ENCODE peak calls at places on chromosomes 12 and 14, in six cellular contexts. V is A549, W is B cell, P is ovary, O is GM13976, R is adrenal gland. Q is an unnamed sample.

GRCh38 chr12:52415870-52416750 is 10.0 kb upstream of the KRT82 start:
- DNase-seq in V (no peak), W (no peak), P (no peak), O (no peak), R (peak; percentile 33), Q (no peak)

GRCh38 chr14:96105921-96106441 is 66.8 kb downstream of the C14orf132 start:
- DNase-seq in V (no peak), W (no peak), P (no peak), O (no peak), R (no peak), Q (no peak)

GRCh38 chr14:90797451-90797850 is 18.8 kb downstream of the TTC7B start:
- DNase-seq in V (no peak), W (no peak), P (no peak), O (no peak), R (no peak), Q (no peak)

GRCh38 chr14:64225156-64225757 is 68.9 kb downstream of the ESR2 start:
- DNase-seq in V (no peak), W (no peak), P (no peak), O (no peak), R (peak; percentile 55), Q (no peak)

GRCh38 chr14:64973826-64974225 is 1.7 kb upstream of the RAB15 start:
- DNase-seq in V (no peak), W (peak; percentile 7), P (no peak), O (no peak), R (no peak), Q (no peak)

GRCh38 chr12:62632521-62632920 is 165.9 kb downstream of the MON2 start:
- DNase-seq in V (no peak), W (peak; percentile 55), P (peak; percentile 54), O (peak; percentile 61), R (peak; percentile 54), Q (peak; percentile 35)

GRCh38 chr12:131711551-131712205 is 788 bp downstream of the SFSWAP start:
- DNase-seq in V (no peak), W (no peak), P (no peak), O (no peak), R (no peak), Q (no peak)

GRCh38 chr12:55850893-55851292 is 8.2 kb upstream of the MMP19 start:
- DNase-seq in V (no peak), W (no peak), P (no peak), O (no peak), R (no peak), Q (no peak)

GRCh38 chr12:89477633-89478279 is 46.8 kb downstream of the GALNT4 start:
- DNase-seq in V (no peak), W (no peak), P (no peak), O (no peak), R (no peak), Q (no peak)

GRCh38 chr12:43277630-43278267 is 274.3 kb downstream of the ADAMTS20 start:
- DNase-seq in V (peak; percentile 31), W (no peak), P (no peak), O (no peak), R (no peak), Q (no peak)

GRCh38 chr12:89775336-89776005 is 66.8 kb upstream of the ATP2B1 start:
- DNase-seq in V (peak; percentile 39), W (no peak), P (no peak), O (no peak), R (no peak), Q (no peak)

GRCh38 chr14:77186911-77187648 is 5.5 kb downstream of the TMEM63C start:
- DNase-seq in V (no peak), W (no peak), P (no peak), O (no peak), R (peak; percentile 86), Q (no peak)

GRCh38 chr12:123971770-123972447 is 722 bp downstream of the CCDC92 start:
- DNase-seq in V (peak; percentile 52), W (peak; percentile 45), P (peak; percentile 34), O (no peak), R (peak; percentile 41), Q (peak; percentile 45)

GRCh38 chr12:55666508-55666907 is 29.8 kb downstream of the OR10P1 start:
- DNase-seq in V (no peak), W (no peak), P (no peak), O (no peak), R (no peak), Q (no peak)

GRCh38 chr12:61546296-61546695 is 713.9 kb upstream of the USP15 start:
- DNase-seq in V (no peak), W (no peak), P (no peak), O (no peak), R (no peak), Q (no peak)

GRCh38 chr12:38155526-38156496 is 160.8 kb upstream of the ALG10B start:
- DNase-seq in V (no peak), W (no peak), P (peak; percentile 10), O (peak; percentile 10), R (no peak), Q (no peak)

GRCh38 chr14:32560213-32560857 is 231.2 kb downstream of the AKAP6 start:
- DNase-seq in V (peak; percentile 53), W (no peak), P (peak; percentile 28), O (peak; percentile 45), R (peak; percentile 58), Q (no peak)

GRCh38 chr12:113246478-113247122 is 25.3 kb downstream of the TPCN1 start:
- DNase-seq in V (no peak), W (no peak), P (no peak), O (no peak), R (no peak), Q (no peak)

GRCh38 chr12:19227190-19227879 is 97.8 kb downstream of the PLEKHA5 start:
- DNase-seq in V (no peak), W (no peak), P (no peak), O (no peak), R (no peak), Q (no peak)

GRCh38 chr12:53596920-53597363 is 29.2 kb downstream of the ATF7 start:
- DNase-seq in V (no peak), W (no peak), P (no peak), O (no peak), R (no peak), Q (no peak)

GRCh38 chr12:106985479-106985878 is 1.5 kb downstream of the MTERF2 start:
- DNase-seq in V (no peak), W (no peak), P (no peak), O (no peak), R (no peak), Q (no peak)

GRCh38 chr12:54958048-54958658 is 26.4 kb downstream of the TESPA1 start:
- DNase-seq in V (peak; percentile 22), W (peak; percentile 22), P (peak; percentile 25), O (peak; percentile 43), R (peak; percentile 26), Q (no peak)

DNA sequence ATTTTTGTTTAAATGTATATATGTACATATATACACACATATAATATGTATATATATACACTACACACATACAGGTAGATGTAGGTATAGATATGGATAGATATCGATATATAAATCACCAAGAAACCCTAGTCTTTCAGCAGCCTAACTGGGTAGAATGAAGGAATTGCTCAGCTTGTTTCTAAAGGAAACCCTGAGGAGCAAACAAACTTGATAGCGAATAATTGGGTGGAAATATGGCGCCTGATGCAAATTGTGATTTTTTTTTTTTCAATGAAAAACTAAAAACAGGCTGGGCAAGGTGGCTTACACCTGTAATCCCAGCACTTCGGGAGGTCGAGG is 254 bp upstream of the CCDC177 start:
- DNase-seq in V (no peak), W (no peak), P (no peak), O (no peak), R (no peak), Q (no peak)
- TF ChIP-seq CTCF in V (no peak), W (peak; percentile 73), P (no peak), O (no peak), R (peak; percentile 29), Q (no peak)

DNA sequence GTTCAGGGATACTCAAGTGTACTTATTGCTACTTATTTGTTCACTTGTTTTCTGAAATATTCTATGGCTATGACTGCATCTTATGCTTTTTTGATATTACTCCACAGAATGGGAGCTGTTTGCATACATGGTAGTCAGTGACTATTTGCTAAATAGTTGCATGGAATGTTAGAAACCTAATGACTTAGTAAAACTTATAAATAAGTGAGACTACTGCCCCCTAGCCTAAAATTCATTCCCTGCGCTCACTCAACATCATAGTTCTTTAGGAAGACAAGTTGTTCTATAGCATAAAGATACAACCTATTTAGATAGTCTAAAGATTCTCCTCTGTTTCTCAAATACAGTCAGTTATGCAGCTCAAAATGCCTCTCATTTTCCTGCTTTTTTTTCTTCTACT is 305.5 kb downstream of the CEP128 start:
- DNase-seq in V (no peak), W (no peak), P (no peak), O (no peak), R (no peak), Q (no peak)
- TF ChIP-seq CTCF in V (peak; percentile 15), W (no peak), P (no peak), O (no peak), R (no peak), Q (no peak)

GRCh38 chr12:119869720-119870119 is 7.4 kb downstream of the CIT start:
- DNase-seq in V (peak; percentile 36), W (no peak), P (no peak), O (no peak), R (no peak), Q (no peak)
- TF ChIP-seq CTCF in V (no peak), W (no peak), P (no peak), O (no peak), R (no peak), Q (no peak)

DNA sequence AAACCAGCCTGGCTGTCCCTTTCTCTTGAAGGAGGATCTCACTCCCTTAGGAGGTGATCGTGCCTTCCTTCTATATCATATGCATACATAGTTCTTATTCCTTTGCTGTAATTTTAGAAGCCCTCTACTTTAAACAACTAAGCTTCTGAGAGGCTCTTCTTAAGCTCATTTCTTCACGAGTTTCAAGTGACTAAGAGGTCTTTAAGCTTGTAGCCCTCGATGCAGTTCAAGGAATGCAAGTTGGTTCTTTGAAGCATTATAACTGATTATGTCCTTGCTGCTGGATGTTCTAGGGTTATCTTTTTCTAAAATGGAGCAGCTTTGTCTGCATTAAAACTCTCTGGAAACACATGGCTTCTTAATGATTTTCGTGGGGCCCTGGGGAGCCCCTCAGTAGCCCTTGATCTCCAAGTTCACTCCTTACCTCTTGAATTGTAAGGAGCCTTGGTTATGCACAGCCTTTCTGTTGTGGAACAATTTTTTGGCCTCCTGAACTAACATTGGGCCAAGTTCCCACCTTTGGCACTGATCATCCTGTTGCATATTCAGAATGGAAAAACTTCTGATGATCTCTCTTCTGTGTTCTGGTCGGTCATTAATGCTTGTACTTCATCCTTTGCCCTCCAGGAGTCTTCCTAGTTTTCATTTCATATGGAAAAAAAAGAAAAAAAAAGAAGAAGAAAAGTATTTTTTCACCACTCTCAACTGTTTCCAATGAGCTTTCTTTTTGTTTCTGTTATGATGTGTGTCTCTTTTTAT is 12.6 kb downstream of the RASSF8 start:
- DNase-seq in V (no peak), W (no peak), P (no peak), O (no peak), R (no peak), Q (no peak)
- TF ChIP-seq CTCF in V (no peak), W (no peak), P (no peak), O (no peak), R (peak; percentile 22), Q (no peak)